ENCODE peak calls at places on chromosomes 3 and 15, in five cellular contexts. D, H, Q, Z and Y are unnamed samples.
A peak's percentile ranks its signal among the peaks of the same experiment; 100 is the strongest.

GRCh38 chr15:31080618-31081017 is 20.9 kb downstream of the TRPM1 start:
- DNase-seq in Q (no peak), H (peak; percentile 76), D (peak; percentile 68), Z (peak; percentile 71), Y (no peak)

GRCh38 chr15:23384371-23384770 is 29.8 kb downstream of the GOLGA8S start:
- DNase-seq in H (no peak), Q (no peak), D (no peak), Z (no peak), Y (no peak)

GRCh38 chr3:46368569-46368968 is 2.2 kb upstream of the CCR5 start:
- DNase-seq in Q (no peak), H (peak; percentile 74), D (no peak), Z (peak; percentile 88), Y (peak; percentile 66)

GRCh38 chr15:92981333-92981732 is 81.2 kb downstream of the CHD2 start:
- DNase-seq in Z (no peak), H (no peak), Q (peak; percentile 32), D (no peak), Y (no peak)

GRCh38 chr3:66272016-66272415 is 51.2 kb downstream of the SLC25A26 start:
- DNase-seq in Q (no peak), Z (no peak), D (no peak), H (no peak), Y (no peak)

GRCh38 chr15:29458361-29458760 is 188.7 kb upstream of the NSMCE3 start:
- DNase-seq in Z (no peak), H (no peak), Q (no peak), D (no peak), Y (no peak)

GRCh38 chr3:45513041-45513440 is 81.5 kb upstream of the LIMD1 start:
- DNase-seq in D (no peak), Q (no peak), Z (no peak), H (no peak), Y (no peak)

GRCh38 chr15:88617790-88618189 is 3.4 kb upstream of the AEN start:
- DNase-seq in Z (no peak), D (no peak), Q (no peak), H (no peak), Y (no peak)

GRCh38 chr15:66650433-66650832 is 51.6 kb upstream of the SMAD6 start:
- DNase-seq in H (peak; percentile 64), D (no peak), Z (peak; percentile 88), Q (no peak), Y (no peak)

GRCh38 chr3:195754906-195755305 is 34.1 kb downstream of the MUC20 start:
- DNase-seq in Q (no peak), D (no peak), H (peak; percentile 3), Z (no peak), Y (no peak)
- H3K36me3 ChIP-seq in Q (no peaks in the 10 kb centered on the region), D (no peaks in the 10 kb centered on the region), H (no peaks in the 10 kb centered on the region), Z (no peaks in the 10 kb centered on the region), Y (no peaks in the 10 kb centered on the region)

DNA sequence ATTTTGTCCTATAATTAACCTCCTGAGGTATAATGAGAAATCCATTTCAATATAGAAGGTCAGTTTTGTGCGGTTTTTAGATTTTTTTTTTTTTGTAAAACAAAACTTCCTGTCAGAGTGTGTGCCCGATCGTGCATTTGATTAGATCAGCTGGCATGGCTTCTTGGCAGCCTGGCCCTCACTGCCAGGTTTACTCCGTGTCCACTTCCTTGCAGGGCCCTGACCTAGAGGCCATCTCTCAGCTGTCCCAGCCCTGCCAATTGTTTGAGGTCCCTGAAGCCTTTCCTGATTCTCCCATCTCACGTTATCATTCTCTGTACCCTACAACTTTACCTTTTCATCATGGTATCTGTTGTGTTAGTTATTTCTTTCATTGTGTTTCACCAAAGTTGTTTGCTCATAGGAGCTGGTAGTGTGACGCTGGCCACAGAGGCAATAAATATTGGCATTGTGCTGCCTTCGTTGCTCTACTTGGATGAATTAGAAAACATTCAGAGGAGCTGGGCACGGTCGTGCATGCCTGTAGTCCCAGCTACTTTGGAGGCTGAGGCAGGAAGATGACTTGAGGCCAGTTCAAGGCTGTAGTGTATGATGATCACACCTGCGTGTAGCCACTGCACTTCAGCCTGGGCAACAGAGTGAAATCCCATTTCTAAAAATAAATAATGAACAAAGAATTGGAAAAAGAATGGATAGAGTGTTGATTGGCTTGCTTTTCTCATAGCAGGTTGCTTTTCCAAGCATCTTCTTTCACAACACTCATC is 202.0 kb downstream of the GHSR start:
- DNase-seq in D (no peak), H (no peak), Z (peak; percentile 68), Q (no peak), Y (no peak)
- H3K4me3 ChIP-seq in D (no peak overlapping the region), H (no peak overlapping the region), Z (no peak overlapping the region), Q (no peak overlapping the region), Y (no peak overlapping the region)

DNA sequence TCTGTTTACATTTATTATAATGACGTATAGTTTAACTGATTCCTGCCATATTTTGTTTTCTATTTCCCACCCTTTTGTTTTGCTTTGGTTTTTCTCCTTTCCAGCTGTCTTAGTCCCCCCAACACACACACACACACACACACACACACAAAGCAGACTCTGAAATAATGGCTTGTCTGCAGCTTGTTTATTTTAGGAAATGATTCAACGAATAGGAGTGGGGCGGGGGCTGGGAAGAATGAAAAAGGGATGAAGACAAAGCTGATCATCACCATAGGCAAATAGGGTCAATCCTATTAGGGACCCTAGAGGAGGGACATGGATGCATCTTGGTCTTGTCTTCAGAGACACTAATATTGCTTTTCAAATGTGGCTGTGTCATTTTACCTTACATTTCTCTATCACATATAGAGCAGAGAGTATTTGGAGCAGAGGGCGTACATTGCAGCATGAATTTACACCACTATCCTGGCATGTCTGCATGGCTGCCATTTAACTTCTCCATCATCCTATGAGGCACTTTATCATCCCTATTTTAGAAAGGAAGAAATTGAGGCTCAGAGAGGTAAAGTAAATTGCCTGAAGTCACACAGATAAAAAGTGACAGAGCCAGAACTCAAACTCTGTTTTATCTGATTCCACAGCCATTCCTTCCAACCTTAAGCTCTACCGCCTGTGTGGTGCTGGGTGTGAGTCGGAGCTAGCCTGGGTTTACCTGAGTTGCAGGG is 147.2 kb upstream of the TPM1 start:
- DNase-seq in D (no peak), Z (no peak), H (no peak), Q (peak; percentile 93), Y (no peak)
- H3K4me1 ChIP-seq in D (peaks cover 2% of the 10 kb centered on the region), Z (peaks cover 2% of the 10 kb centered on the region), H (peaks cover 40% of the 10 kb centered on the region), Q (peaks cover 41% of the 10 kb centered on the region), Y (no peaks in the 10 kb centered on the region)

DNA sequence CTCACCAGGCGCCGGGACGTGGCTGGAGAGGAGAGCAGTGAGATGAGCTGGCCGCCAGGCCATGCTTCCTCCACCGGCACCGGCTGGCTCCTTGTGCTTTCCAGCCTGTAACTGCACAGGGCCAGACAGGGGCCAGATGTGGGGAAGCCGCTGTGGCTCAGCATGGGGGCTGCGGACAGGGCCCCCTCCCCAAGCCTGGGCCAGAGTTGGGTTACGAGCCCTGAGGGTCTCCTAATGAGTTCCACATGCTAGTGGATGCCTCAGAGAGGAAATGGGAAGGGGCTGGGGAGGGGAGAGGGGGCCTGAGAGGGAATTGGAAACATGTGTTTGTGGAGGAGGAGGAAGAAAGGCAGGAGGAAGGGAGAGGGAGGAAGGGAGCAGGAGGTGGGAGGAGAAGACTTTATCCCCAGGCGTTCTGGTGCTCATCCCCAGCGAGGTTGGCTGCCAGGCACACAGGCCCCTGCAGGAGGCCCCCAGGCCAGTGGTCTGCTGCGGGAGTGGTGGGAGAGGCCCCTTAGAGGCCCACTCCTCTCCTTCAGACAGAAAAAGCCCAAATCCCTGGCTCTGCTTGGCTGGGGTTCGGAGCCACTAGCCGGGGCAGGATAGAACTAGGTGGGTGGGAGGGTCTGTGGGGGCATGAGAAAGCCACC is 11.8 kb upstream of the DUSP7 start:
- DNase-seq in H (no peak), D (no peak), Z (no peak), Q (no peak), Y (no peak)
- H3K36me3 ChIP-seq in H (no peaks in the 10 kb centered on the region), D (no peaks in the 10 kb centered on the region), Z (no peaks in the 10 kb centered on the region), Q (peaks cover 4% of the 10 kb centered on the region), Y (no peaks in the 10 kb centered on the region)

GRCh38 chr15:85554852-85555521 is 174.6 kb downstream of the AKAP13 start:
- DNase-seq in Q (no peak), Z (no peak), D (no peak), H (no peak), Y (no peak)
- H3K4me3 ChIP-seq in Q (no peak overlapping the region), Z (no peak overlapping the region), D (no peak overlapping the region), H (peak overlapping the region; percentile 3), Y (no peak overlapping the region)

DNA sequence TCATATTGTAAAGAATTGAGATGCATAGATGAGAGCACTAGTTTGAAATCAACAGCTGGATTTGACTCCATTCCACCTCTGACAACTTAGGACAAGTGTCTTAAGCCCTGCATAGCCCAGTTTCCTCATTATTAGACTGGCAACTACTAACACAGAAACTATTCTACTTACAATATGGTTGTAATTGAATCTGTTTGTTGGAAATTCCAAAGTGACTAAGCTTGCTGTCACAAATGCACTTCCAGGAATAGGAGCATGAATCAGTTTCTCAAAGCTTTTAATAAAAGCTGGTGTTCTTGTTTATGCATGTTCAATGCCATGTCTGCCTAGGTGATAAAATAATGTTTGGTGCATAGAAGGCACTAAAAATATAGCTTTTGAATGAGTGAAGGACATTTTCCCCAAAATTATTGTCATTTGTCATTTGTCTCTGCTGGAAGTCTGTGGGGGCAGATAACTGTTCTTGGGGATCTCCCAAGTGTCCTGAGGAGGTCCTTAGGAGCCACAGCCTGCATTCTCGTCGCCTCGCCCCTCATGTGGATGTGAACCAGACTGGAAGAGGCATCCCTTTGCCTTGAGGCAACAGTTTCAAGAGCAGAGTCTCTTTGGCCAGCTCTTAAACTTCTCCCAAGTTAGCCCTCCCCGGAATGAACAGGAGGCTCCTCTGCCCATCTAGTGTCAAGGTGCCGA is 40.4 kb upstream of the CD47 start:
- DNase-seq in Q (peak; percentile 79), D (no peak), Z (no peak), H (no peak), Y (no peak)
- H3K4me1 ChIP-seq in Q (peaks cover 53% of the 10 kb centered on the region), D (peaks cover 4% of the 10 kb centered on the region), Z (no peaks in the 10 kb centered on the region), H (peaks cover 32% of the 10 kb centered on the region), Y (peaks cover 69% of the 10 kb centered on the region)

DNA sequence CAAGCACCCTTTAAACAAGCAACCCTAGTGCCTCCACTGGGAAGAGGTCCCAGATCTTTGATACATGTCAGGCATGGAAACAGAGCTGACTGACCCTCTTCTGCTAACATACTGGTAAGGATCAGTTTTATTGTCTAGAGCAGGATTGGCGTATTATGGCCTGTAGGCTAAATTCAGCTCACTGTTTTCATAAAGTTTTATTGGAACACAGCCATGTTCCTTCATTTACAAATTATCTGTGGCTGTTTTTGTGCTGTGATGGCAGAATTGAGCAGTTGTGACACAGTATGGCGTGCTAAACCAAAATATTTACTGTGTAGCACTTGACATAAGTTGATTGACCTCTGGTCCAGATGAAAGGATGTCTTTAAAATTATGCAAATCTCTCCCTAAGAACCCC is 45.0 kb downstream of the WDR76 start:
- DNase-seq in H (no peak), Z (no peak), Q (no peak), D (no peak), Y (no peak)
- H3K36me3 ChIP-seq in H (no peaks in the 10 kb centered on the region), Z (no peaks in the 10 kb centered on the region), Q (peaks cover 73% of the 10 kb centered on the region), D (no peaks in the 10 kb centered on the region), Y (peaks cover 4% of the 10 kb centered on the region)

DNA sequence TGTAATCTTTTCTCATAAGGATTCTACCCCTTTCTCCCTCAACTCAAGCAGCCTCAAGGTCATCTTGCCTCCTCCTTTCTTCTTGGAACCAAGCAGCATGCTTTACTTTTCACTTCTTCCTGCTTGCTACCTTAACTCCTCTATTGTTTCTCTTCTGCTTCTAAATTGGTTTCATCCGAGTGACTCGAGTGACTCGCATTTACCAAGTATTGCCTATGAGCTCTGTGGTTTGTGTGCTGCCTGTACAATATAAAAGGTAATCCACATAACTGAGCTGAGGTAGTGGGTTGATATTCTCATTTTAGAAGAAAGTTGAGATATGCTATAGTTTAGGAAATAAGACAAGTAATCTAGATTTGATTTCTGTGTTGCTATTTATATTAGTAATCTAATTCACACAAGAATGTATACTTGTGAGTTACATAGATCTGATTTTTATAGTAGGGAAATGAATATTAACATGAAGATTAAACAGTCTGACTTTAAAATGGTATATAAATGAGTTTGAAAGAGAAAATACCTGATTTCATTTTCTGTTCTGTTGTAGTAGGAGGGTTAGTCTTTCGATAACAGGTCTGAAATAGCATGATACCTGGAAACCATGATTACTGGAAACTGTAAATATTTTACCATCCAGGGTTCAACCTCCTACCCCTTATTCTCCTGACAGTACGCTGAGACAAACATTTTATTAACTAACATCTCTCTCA is 5.5 kb downstream of the HHLA2 start:
- DNase-seq in D (no peak), Z (no peak), Q (peak; percentile 18), H (no peak), Y (no peak)
- H3K4me3 ChIP-seq in D (no peak overlapping the region), Z (no peak overlapping the region), Q (peak overlapping the region; percentile 21), H (no peak overlapping the region), Y (peak overlapping the region; percentile 45)